ENCODE peak calls at places on chromosomes 11 and 22, in four cellular contexts. One of them, this sample, is unnamed.

GRCh38 chr22:31923166-31923565 is 21.2 kb upstream of the YWHAH start:
- DNase-seq in left ventricle myocardium inferior: peak
- DNase-seq in brain microvascular endothelial cell: no peak
- DNase-seq in dorsolateral prefrontal cortex: no peak
- DNase-seq in this sample: no peak

GRCh38 chr11:62752994-62753735 is 795 bp downstream of the ZBTB3 start:
- DNase-seq in left ventricle myocardium inferior: no peak
- DNase-seq in brain microvascular endothelial cell: no peak
- DNase-seq in dorsolateral prefrontal cortex: no peak
- DNase-seq in this sample: no peak

GRCh38 chr11:130848361-130849214 is 67.7 kb downstream of the SNX19 start:
- DNase-seq in left ventricle myocardium inferior: no peak
- DNase-seq in brain microvascular endothelial cell: no peak
- DNase-seq in dorsolateral prefrontal cortex: no peak
- DNase-seq in this sample: no peak

GRCh38 chr11:111081021-111081511 is 164.5 kb upstream of the POU2AF2 start:
- DNase-seq in left ventricle myocardium inferior: no peak
- DNase-seq in brain microvascular endothelial cell: no peak
- DNase-seq in dorsolateral prefrontal cortex: peak
- DNase-seq in this sample: no peak

GRCh38 chr11:62716206-62716605 is 8.7 kb downstream of the GNG3 start:
- DNase-seq in left ventricle myocardium inferior: no peak
- DNase-seq in brain microvascular endothelial cell: no peak
- DNase-seq in dorsolateral prefrontal cortex: no peak
- DNase-seq in this sample: no peak

GRCh38 chr11:119979716-119980115 is 158.2 kb downstream of the TRIM29 start:
- DNase-seq in left ventricle myocardium inferior: no peak
- DNase-seq in brain microvascular endothelial cell: no peak
- DNase-seq in dorsolateral prefrontal cortex: no peak
- DNase-seq in this sample: no peak

GRCh38 chr11:118621071-118621815 is 13.8 kb downstream of the PHLDB1 start:
- DNase-seq in left ventricle myocardium inferior: peak
- DNase-seq in brain microvascular endothelial cell: peak
- DNase-seq in dorsolateral prefrontal cortex: peak
- DNase-seq in this sample: peak

GRCh38 chr22:31776231-31776630 is 22.4 kb downstream of the DEPDC5 start:
- DNase-seq in left ventricle myocardium inferior: no peak
- DNase-seq in brain microvascular endothelial cell: no peak
- DNase-seq in dorsolateral prefrontal cortex: no peak
- DNase-seq in this sample: peak

GRCh38 chr22:50434849-50435700 is 39.8 kb downstream of the SBF1 start:
- DNase-seq in left ventricle myocardium inferior: no peak
- DNase-seq in brain microvascular endothelial cell: no peak
- DNase-seq in dorsolateral prefrontal cortex: no peak
- DNase-seq in this sample: no peak

GRCh38 chr11:66113132-66113856 is 43.2 kb downstream of the PACS1 start:
- DNase-seq in left ventricle myocardium inferior: no peak
- DNase-seq in brain microvascular endothelial cell: peak
- DNase-seq in dorsolateral prefrontal cortex: no peak
- DNase-seq in this sample: peak

GRCh38 chr11:70415176-70415575 is 16.8 kb downstream of the CTTN start:
- DNase-seq in left ventricle myocardium inferior: no peak
- DNase-seq in brain microvascular endothelial cell: peak
- DNase-seq in dorsolateral prefrontal cortex: no peak
- DNase-seq in this sample: no peak

GRCh38 chr22:38943882-38944281 is 13.5 kb upstream of the APOBEC3A start:
- DNase-seq in left ventricle myocardium inferior: no peak
- DNase-seq in brain microvascular endothelial cell: no peak
- DNase-seq in dorsolateral prefrontal cortex: no peak
- DNase-seq in this sample: no peak

GRCh38 chr22:45968751-45969413 is 8.1 kb downstream of the WNT7B start:
- DNase-seq in left ventricle myocardium inferior: no peak
- DNase-seq in brain microvascular endothelial cell: peak
- DNase-seq in dorsolateral prefrontal cortex: no peak
- DNase-seq in this sample: peak

DNA sequence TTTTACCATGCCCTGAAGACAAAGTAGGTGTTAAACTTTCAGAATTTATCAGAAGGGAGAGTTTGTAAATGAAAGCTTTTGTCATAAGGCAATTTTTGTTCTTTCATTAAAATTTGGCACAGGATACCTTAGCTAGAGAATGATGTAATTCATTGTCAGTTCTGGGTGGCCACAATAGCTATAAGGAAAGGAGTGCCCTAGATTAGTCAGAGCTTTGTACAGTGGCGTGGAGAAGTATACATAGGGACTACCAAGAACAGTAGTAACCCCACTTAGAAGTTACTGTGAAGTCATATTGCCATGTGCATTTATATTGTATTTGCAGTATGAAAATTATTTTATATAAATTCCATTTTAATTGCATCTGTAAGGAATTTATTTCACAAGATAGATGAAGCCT is 126.3 kb upstream of the CARD18 start:
- DNase-seq in left ventricle myocardium inferior: no peak
- DNase-seq in brain microvascular endothelial cell: peak
- DNase-seq in dorsolateral prefrontal cortex: no peak
- DNase-seq in this sample: peak
- TF ChIP-seq CTCF in left ventricle myocardium inferior: no peak
- TF ChIP-seq CTCF in brain microvascular endothelial cell: no peak
- TF ChIP-seq CTCF in dorsolateral prefrontal cortex: no peak
- TF ChIP-seq CTCF in this sample: no peak

GRCh38 chr11:43908683-43909082 is 28.1 kb downstream of the ALKBH3 start:
- DNase-seq in left ventricle myocardium inferior: no peak
- DNase-seq in brain microvascular endothelial cell: no peak
- DNase-seq in dorsolateral prefrontal cortex: no peak
- DNase-seq in this sample: no peak
- H3K27ac ChIP-seq in left ventricle myocardium inferior: peak
- H3K27ac ChIP-seq in brain microvascular endothelial cell: no peak
- H3K27ac ChIP-seq in dorsolateral prefrontal cortex: no peak
- H3K27ac ChIP-seq in this sample: no peak

GRCh38 chr22:35431483-35432205 is 31.7 kb downstream of the MCM5 start:
- DNase-seq in left ventricle myocardium inferior: no peak
- DNase-seq in brain microvascular endothelial cell: no peak
- DNase-seq in dorsolateral prefrontal cortex: no peak
- DNase-seq in this sample: no peak
- TF ChIP-seq CTCF in left ventricle myocardium inferior: no peak
- TF ChIP-seq CTCF in brain microvascular endothelial cell: peak
- TF ChIP-seq CTCF in dorsolateral prefrontal cortex: no peak
- TF ChIP-seq CTCF in this sample: no peak

GRCh38 chr11:32947985-32948384 is 55.4 kb downstream of the QSER1 start:
- DNase-seq in left ventricle myocardium inferior: no peak
- DNase-seq in brain microvascular endothelial cell: no peak
- DNase-seq in dorsolateral prefrontal cortex: no peak
- DNase-seq in this sample: no peak

GRCh38 chr11:32949739-32950138 is 57.1 kb downstream of the QSER1 start:
- DNase-seq in left ventricle myocardium inferior: no peak
- DNase-seq in brain microvascular endothelial cell: no peak
- DNase-seq in dorsolateral prefrontal cortex: no peak
- DNase-seq in this sample: no peak

GRCh38 chr11:32952421-32952820 is 59.8 kb downstream of the QSER1 start:
- DNase-seq in left ventricle myocardium inferior: no peak
- DNase-seq in brain microvascular endothelial cell: no peak
- DNase-seq in dorsolateral prefrontal cortex: no peak
- DNase-seq in this sample: no peak
- H3K27ac ChIP-seq in left ventricle myocardium inferior: no peak
- H3K27ac ChIP-seq in brain microvascular endothelial cell: no peak
- H3K27ac ChIP-seq in dorsolateral prefrontal cortex: no peak
- H3K27ac ChIP-seq in this sample: no peak

DNA sequence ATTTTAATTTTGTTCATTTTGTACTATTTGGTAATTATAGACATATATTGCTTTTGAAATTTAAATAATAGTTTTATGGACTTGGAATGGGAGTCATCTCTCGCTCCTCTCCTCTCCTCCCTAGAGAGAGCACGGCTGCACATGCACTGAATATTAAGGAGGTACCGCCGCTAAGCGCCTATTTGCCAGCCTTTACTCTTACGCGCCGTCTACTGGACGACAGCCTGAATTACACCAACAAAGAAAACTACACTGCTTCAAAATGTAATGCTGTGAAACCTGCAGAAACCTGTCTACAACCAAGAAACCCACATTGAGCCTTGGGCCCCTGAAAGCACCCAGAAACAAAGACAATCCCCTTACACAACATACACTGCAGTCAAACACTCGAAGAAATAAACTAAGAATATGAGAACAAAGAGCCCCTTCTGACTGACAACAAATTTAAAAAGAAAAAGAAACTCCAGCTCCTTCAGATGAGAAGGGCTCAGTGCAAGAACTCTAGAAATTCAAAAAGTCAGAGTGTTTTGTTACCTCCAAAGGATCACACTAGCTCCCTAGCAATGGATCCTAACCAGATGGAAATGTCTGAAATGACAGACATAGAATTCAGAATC is 737.2 kb downstream of the LRRC4C start:
- DNase-seq in left ventricle myocardium inferior: no peak
- DNase-seq in brain microvascular endothelial cell: no peak
- DNase-seq in dorsolateral prefrontal cortex: no peak
- DNase-seq in this sample: peak
- TF ChIP-seq CTCF in left ventricle myocardium inferior: peak
- TF ChIP-seq CTCF in brain microvascular endothelial cell: peak
- TF ChIP-seq CTCF in dorsolateral prefrontal cortex: peak
- TF ChIP-seq CTCF in this sample: peak

GRCh38 chr11:35366798-35367197 is 52.6 kb downstream of the SLC1A2 start:
- DNase-seq in left ventricle myocardium inferior: no peak
- DNase-seq in brain microvascular endothelial cell: no peak
- DNase-seq in dorsolateral prefrontal cortex: no peak
- DNase-seq in this sample: no peak
- H3K27ac ChIP-seq in left ventricle myocardium inferior: peak
- H3K27ac ChIP-seq in brain microvascular endothelial cell: no peak
- H3K27ac ChIP-seq in dorsolateral prefrontal cortex: no peak
- H3K27ac ChIP-seq in this sample: no peak